ENCODE peak calls at places on chromosomes 3 and 15, in seven cellular contexts. R is mesendoderm, Y is iPS-NIHi11, C is cardiac septum, J is lower lobe of right lung, A is NB4, B is LoVo. E is an unnamed sample.
A peak's percentile ranks its signal among the peaks of the same experiment; 100 is the strongest.

GRCh38 chr15:74307827-74308642 is 59.4 kb downstream of the CYP11A1 start:
- DNase-seq in R (peak; percentile 82), Y (peak; percentile 77), C (no peak), J (no peak), A (peak; percentile 71), B (peak; percentile 71), E (peak; percentile 67)

GRCh38 chr15:71691700-71692417 is 118.5 kb upstream of the NR2E3 start:
- DNase-seq in R (peak; percentile 51), Y (no peak), C (no peak), J (no peak), A (no peak), B (peak; percentile 69), E (peak; percentile 99)

GRCh38 chr3:46845397-46845859 is 17.8 kb downstream of the MYL3 start:
- DNase-seq in R (peak; percentile 92), Y (peak; percentile 69), C (no peak), J (peak; percentile 85), A (peak; percentile 11), B (no peak), E (no peak)

GRCh38 chr3:16183601-16184270 is 9.3 kb downstream of the GALNT15 start:
- DNase-seq in R (no peak), Y (no peak), C (peak; percentile 46), J (no peak), A (no peak), B (no peak), E (peak; percentile 79)

GRCh38 chr3:133742351-133743091 is 3.7 kb upstream of the TF start:
- DNase-seq in R (no peak), Y (no peak), C (no peak), J (no peak), A (no peak), B (no peak), E (no peak)

GRCh38 chr15:53586815-53587214 is 172.6 kb downstream of the WDR72 start:
- DNase-seq in R (peak; percentile 83), Y (peak; percentile 72), C (no peak), J (peak; percentile 40), A (peak; percentile 56), B (no peak), E (peak; percentile 44)

GRCh38 chr3:82087958-82088357 is 326.5 kb upstream of the GBE1 start:
- DNase-seq in R (peak; percentile 48), Y (no peak), C (no peak), J (no peak), A (no peak), B (no peak), E (peak; percentile 35)

GRCh38 chr15:58771621-58772235 is 626 bp downstream of the MINDY2 start:
- DNase-seq in R (peak; percentile 77), Y (peak; percentile 70), C (peak; percentile 81), J (peak; percentile 75), A (peak; percentile 46), B (peak; percentile 42), E (peak; percentile 19)

GRCh38 chr3:125010393-125010792 is 45.4 kb downstream of the HEG1 start:
- DNase-seq in R (no peak), Y (no peak), C (no peak), J (no peak), A (no peak), B (no peak), E (no peak)

GRCh38 chr3:151644986-151645385 is 88.7 kb upstream of the AADACL2 start:
- DNase-seq in R (no peak), Y (no peak), C (no peak), J (no peak), A (no peak), B (no peak), E (no peak)

GRCh38 chr3:112372396-112372795 is 39.4 kb downstream of the CD200 start:
- DNase-seq in R (no peak), Y (no peak), C (no peak), J (no peak), A (peak; percentile 70), B (no peak), E (peak; percentile 37)

GRCh38 chr3:136277115-136277514 is 27.0 kb downstream of the PCCB start:
- DNase-seq in R (no peak), Y (no peak), C (no peak), J (no peak), A (no peak), B (no peak), E (no peak)

GRCh38 chr3:69739204-69740102 is at the start of gene MITF:
- DNase-seq in R (peak; percentile 96), Y (peak; percentile 93), C (peak; percentile 94), J (peak; percentile 94), A (peak; percentile 87), B (peak; percentile 91), E (peak; percentile 94)

GRCh38 chr15:64048766-64049165 is 2.5 kb upstream of the DAPK2 start:
- DNase-seq in R (no peak), Y (no peak), C (no peak), J (no peak), A (peak; percentile 54), B (no peak), E (no peak)